ENCODE peak calls at places on chromosomes 7 and 10, in six cellular contexts. R is AG04450, N is NCI-H446 treated with DMSO at 0.1 percent for 48 hours, K is HEK293T, F is heart left ventricle, D is HTR-8/SVneo. B is an unnamed sample.

GRCh38 chr10:122062831-122063674 is 74.1 kb downstream of the TACC2 start:
- DNase-seq in R (peak; percentile 45), N (peak; percentile 23), K (peak; percentile 72), F (peak; percentile 92), D (peak; percentile 68), B (peak; percentile 65)

GRCh38 chr7:28792858-28793257 is 165.3 kb downstream of the TRIL start:
- DNase-seq in R (no peak), N (no peak), K (no peak), F (no peak), D (no peak), B (no peak)

GRCh38 chr10:66713387-66713786 is 212.4 kb upstream of the LRRTM3 start:
- DNase-seq in R (no peak), N (no peak), K (no peak), F (no peak), D (no peak), B (no peak)

GRCh38 chr10:85916999-85917573 is 449.5 kb downstream of the GRID1 start:
- DNase-seq in R (no peak), N (peak; percentile 86), K (no peak), F (no peak), D (no peak), B (no peak)

GRCh38 chr7:27459729-27460048 is 203.0 kb downstream of the HIBADH start:
- DNase-seq in R (no peak), N (no peak), K (no peak), F (no peak), D (no peak), B (no peak)

GRCh38 chr10:13872411-13872810 is 285.6 kb downstream of the PRPF18 start:
- DNase-seq in R (no peak), N (no peak), K (no peak), F (no peak), D (no peak), B (no peak)

GRCh38 chr7:127665922-127666321 is 13.9 kb downstream of the SND1 start:
- DNase-seq in R (no peak), N (no peak), K (no peak), F (no peak), D (no peak), B (no peak)

GRCh38 chr10:472241-472910 is 217.1 kb downstream of the DIP2C start:
- DNase-seq in R (no peak), N (no peak), K (no peak), F (no peak), D (no peak), B (no peak)

GRCh38 chr10:15141136-15142067 is 27.1 kb downstream of the NMT2 start:
- DNase-seq in R (no peak), N (peak; percentile 5), K (no peak), F (no peak), D (no peak), B (no peak)